ENCODE peak calls at places on chromosomes 6 and 20, in nine cellular contexts. One of them, this sample, is unnamed.

GRCh38 chr6:133241088-133241900 is at the start of gene EYA4:
- DNase-seq in occipital lobe: no peak
- DNase-seq in psoas muscle: peak; percentile 60
- DNase-seq in AML-193: no peak
- DNase-seq in NCI-H1105: no peak
- DNase-seq in astrocyte: peak; percentile 25
- DNase-seq in progenitor cell of endocrine pancreas: peak; percentile 17
- DNase-seq in NCI-H82: no peak
- DNase-seq in stimulated activated naive CD8-positive, alpha-beta T cell treated with anti-CD3 and anti-CD28 coated beads, Interleukin-15, Interleukin-2, amounts not matched to agents 100 U/mL and 50 U/mL, for 24 hours: no peak
- DNase-seq in this sample: no peak

GRCh38 chr6:37711331-37711924 is 13.7 kb upstream of the MDGA1 start:
- DNase-seq in occipital lobe: no peak
- DNase-seq in psoas muscle: no peak
- DNase-seq in AML-193: no peak
- DNase-seq in NCI-H1105: no peak
- DNase-seq in astrocyte: no peak
- DNase-seq in progenitor cell of endocrine pancreas: no peak
- DNase-seq in NCI-H82: no peak
- DNase-seq in stimulated activated naive CD8-positive, alpha-beta T cell treated with anti-CD3 and anti-CD28 coated beads, Interleukin-15, Interleukin-2, amounts not matched to agents 100 U/mL and 50 U/mL, for 24 hours: no peak
- DNase-seq in this sample: no peak

GRCh38 chr6:5214570-5215052 is 46.1 kb downstream of the LYRM4 start:
- DNase-seq in occipital lobe: peak; percentile 10
- DNase-seq in psoas muscle: peak; percentile 29
- DNase-seq in AML-193: peak; percentile 31
- DNase-seq in NCI-H1105: no peak
- DNase-seq in astrocyte: no peak
- DNase-seq in progenitor cell of endocrine pancreas: no peak
- DNase-seq in NCI-H82: peak; percentile 71
- DNase-seq in stimulated activated naive CD8-positive, alpha-beta T cell treated with anti-CD3 and anti-CD28 coated beads, Interleukin-15, Interleukin-2, amounts not matched to agents 100 U/mL and 50 U/mL, for 24 hours: peak; percentile 32
- DNase-seq in this sample: no peak

GRCh38 chr20:59603727-59604608 is at the start of gene PHACTR3:
- DNase-seq in occipital lobe: peak; percentile 65
- DNase-seq in psoas muscle: no peak
- DNase-seq in AML-193: no peak
- DNase-seq in NCI-H1105: peak; percentile 33
- DNase-seq in astrocyte: no peak
- DNase-seq in progenitor cell of endocrine pancreas: peak; percentile 42
- DNase-seq in NCI-H82: no peak
- DNase-seq in stimulated activated naive CD8-positive, alpha-beta T cell treated with anti-CD3 and anti-CD28 coated beads, Interleukin-15, Interleukin-2, amounts not matched to agents 100 U/mL and 50 U/mL, for 24 hours: no peak
- DNase-seq in this sample: no peak

GRCh38 chr6:56767892-56768531 is 125.3 kb upstream of the DST start:
- DNase-seq in occipital lobe: no peak
- DNase-seq in psoas muscle: no peak
- DNase-seq in AML-193: no peak
- DNase-seq in NCI-H1105: no peak
- DNase-seq in astrocyte: peak; percentile 45
- DNase-seq in progenitor cell of endocrine pancreas: no peak
- DNase-seq in NCI-H82: no peak
- DNase-seq in stimulated activated naive CD8-positive, alpha-beta T cell treated with anti-CD3 and anti-CD28 coated beads, Interleukin-15, Interleukin-2, amounts not matched to agents 100 U/mL and 50 U/mL, for 24 hours: no peak
- DNase-seq in this sample: no peak

GRCh38 chr6:136676075-136676474 is 116.2 kb downstream of the MAP3K5 start:
- DNase-seq in occipital lobe: no peak
- DNase-seq in psoas muscle: no peak
- DNase-seq in AML-193: no peak
- DNase-seq in NCI-H1105: no peak
- DNase-seq in astrocyte: no peak
- DNase-seq in progenitor cell of endocrine pancreas: no peak
- DNase-seq in NCI-H82: no peak
- DNase-seq in stimulated activated naive CD8-positive, alpha-beta T cell treated with anti-CD3 and anti-CD28 coated beads, Interleukin-15, Interleukin-2, amounts not matched to agents 100 U/mL and 50 U/mL, for 24 hours: no peak
- DNase-seq in this sample: no peak

GRCh38 chr6:30130887-30131862 is 4.8 kb upstream of the TRIM40 start:
- DNase-seq in occipital lobe: peak; percentile 7
- DNase-seq in psoas muscle: peak; percentile 30
- DNase-seq in AML-193: peak; percentile 84
- DNase-seq in NCI-H1105: peak; percentile 67
- DNase-seq in astrocyte: peak; percentile 72
- DNase-seq in progenitor cell of endocrine pancreas: peak; percentile 25
- DNase-seq in NCI-H82: peak; percentile 92
- DNase-seq in stimulated activated naive CD8-positive, alpha-beta T cell treated with anti-CD3 and anti-CD28 coated beads, Interleukin-15, Interleukin-2, amounts not matched to agents 100 U/mL and 50 U/mL, for 24 hours: peak; percentile 62
- DNase-seq in this sample: peak; percentile 63

GRCh38 chr6:113211185-113211584 is 646.0 kb upstream of the MARCKS start:
- DNase-seq in occipital lobe: no peak
- DNase-seq in psoas muscle: no peak
- DNase-seq in AML-193: no peak
- DNase-seq in NCI-H1105: no peak
- DNase-seq in astrocyte: no peak
- DNase-seq in progenitor cell of endocrine pancreas: no peak
- DNase-seq in NCI-H82: no peak
- DNase-seq in stimulated activated naive CD8-positive, alpha-beta T cell treated with anti-CD3 and anti-CD28 coated beads, Interleukin-15, Interleukin-2, amounts not matched to agents 100 U/mL and 50 U/mL, for 24 hours: no peak
- DNase-seq in this sample: no peak

GRCh38 chr6:92810913-92811312 is 608.4 kb downstream of the EPHA7 start:
- DNase-seq in occipital lobe: no peak
- DNase-seq in psoas muscle: no peak
- DNase-seq in AML-193: peak; percentile 46
- DNase-seq in NCI-H1105: peak; percentile 61
- DNase-seq in astrocyte: no peak
- DNase-seq in progenitor cell of endocrine pancreas: peak; percentile 34
- DNase-seq in NCI-H82: peak; percentile 78
- DNase-seq in stimulated activated naive CD8-positive, alpha-beta T cell treated with anti-CD3 and anti-CD28 coated beads, Interleukin-15, Interleukin-2, amounts not matched to agents 100 U/mL and 50 U/mL, for 24 hours: peak; percentile 7
- DNase-seq in this sample: no peak

GRCh38 chr6:10800810-10801209 is 37.5 kb downstream of the MAK start:
- DNase-seq in occipital lobe: no peak
- DNase-seq in psoas muscle: no peak
- DNase-seq in AML-193: no peak
- DNase-seq in NCI-H1105: no peak
- DNase-seq in astrocyte: peak; percentile 28
- DNase-seq in progenitor cell of endocrine pancreas: no peak
- DNase-seq in NCI-H82: no peak
- DNase-seq in stimulated activated naive CD8-positive, alpha-beta T cell treated with anti-CD3 and anti-CD28 coated beads, Interleukin-15, Interleukin-2, amounts not matched to agents 100 U/mL and 50 U/mL, for 24 hours: no peak
- DNase-seq in this sample: no peak

GRCh38 chr6:2876210-2877056 is 26.7 kb downstream of the SERPINB9 start:
- DNase-seq in occipital lobe: no peak
- DNase-seq in psoas muscle: peak; percentile 71
- DNase-seq in AML-193: peak; percentile 30
- DNase-seq in NCI-H1105: no peak
- DNase-seq in astrocyte: peak; percentile 89
- DNase-seq in progenitor cell of endocrine pancreas: no peak
- DNase-seq in NCI-H82: no peak
- DNase-seq in stimulated activated naive CD8-positive, alpha-beta T cell treated with anti-CD3 and anti-CD28 coated beads, Interleukin-15, Interleukin-2, amounts not matched to agents 100 U/mL and 50 U/mL, for 24 hours: peak; percentile 56
- DNase-seq in this sample: peak; percentile 73

GRCh38 chr20:64140956-64141355 is 23.3 kb upstream of the MYT1 start:
- DNase-seq in occipital lobe: no peak
- DNase-seq in psoas muscle: no peak
- DNase-seq in AML-193: no peak
- DNase-seq in NCI-H1105: no peak
- DNase-seq in astrocyte: no peak
- DNase-seq in progenitor cell of endocrine pancreas: no peak
- DNase-seq in NCI-H82: no peak
- DNase-seq in stimulated activated naive CD8-positive, alpha-beta T cell treated with anti-CD3 and anti-CD28 coated beads, Interleukin-15, Interleukin-2, amounts not matched to agents 100 U/mL and 50 U/mL, for 24 hours: no peak
- DNase-seq in this sample: no peak